ENCODE peak calls at places on chromosome 6, in nine cellular contexts. G is stimulated activated CD4-positive, alpha-beta T cell treated with anti-CD3 and anti-CD28 coated beads, Interleukin-15, amount 100 ng/mL, for 1 hour; E is NCI-H2107; V is NCI-H82; T is PC-9; A is activated CD8-positive, alpha-beta memory T cell treated with anti-CD3 and anti-CD28 coated beads for 4 hours; D is fibroblast of pulmonary artery; L is CD8-positive, alpha-beta memory T cell; N is NCI-H1694. Y is an unnamed sample.
A peak's percentile ranks its signal among the peaks of the same experiment; 100 is the strongest.

GRCh38 chr6:100155141-100155540 is 161.1 kb upstream of the MCHR2 start:
- DNase-seq in G (no peak), E (no peak), V (no peak), T (no peak), A (no peak), D (no peak), L (no peak), N (no peak), Y (no peak)

GRCh38 chr6:76495909-76496308 is 423.4 kb upstream of the IMPG1 start:
- DNase-seq in G (no peak), E (no peak), V (peak; percentile 6), T (no peak), A (no peak), D (no peak), L (no peak), N (no peak), Y (no peak)

GRCh38 chr6:50185006-50185405 is 135.3 kb upstream of the DEFB112 start:
- DNase-seq in G (no peak), E (no peak), V (peak; percentile 59), T (no peak), A (no peak), D (no peak), L (no peak), N (no peak), Y (no peak)

GRCh38 chr6:104684911-104685415 is 174.8 kb downstream of the HACE1 start:
- DNase-seq in G (no peak), E (no peak), V (no peak), T (no peak), A (no peak), D (no peak), L (no peak), N (no peak), Y (no peak)

GRCh38 chr6:88728756-88729155 is 234.7 kb downstream of the RNGTT start:
- DNase-seq in G (no peak), E (no peak), V (no peak), T (no peak), A (no peak), D (no peak), L (no peak), N (no peak), Y (no peak)

GRCh38 chr6:26217714-26218075 is 130.5 kb downstream of the HFE start:
- DNase-seq in G (no peak), E (no peak), V (peak; percentile 88), T (no peak), A (no peak), D (peak; percentile 32), L (no peak), N (no peak), Y (no peak)

GRCh38 chr6:28393912-28394662 is 5.5 kb downstream of the ZSCAN12 start:
- DNase-seq in G (no peak), E (no peak), V (no peak), T (no peak), A (no peak), D (peak; percentile 33), L (no peak), N (no peak), Y (no peak)

GRCh38 chr6:69816569-69816968 is 19.8 kb upstream of the LMBRD1 start:
- DNase-seq in G (no peak), E (no peak), V (no peak), T (no peak), A (no peak), D (no peak), L (no peak), N (no peak), Y (no peak)

GRCh38 chr6:146857960-146858308 is 259.2 kb downstream of the ADGB start:
- DNase-seq in G (no peak), E (no peak), V (peak; percentile 51), T (no peak), A (no peak), D (no peak), L (no peak), N (no peak), Y (no peak)

GRCh38 chr6:129312865-129313264 is 397.1 kb downstream of the ARHGAP18 start:
- DNase-seq in G (no peak), E (no peak), V (no peak), T (peak; percentile 63), A (no peak), D (peak; percentile 63), L (no peak), N (peak; percentile 16), Y (peak; percentile 42)

GRCh38 chr6:156832166-156832743 is 55.1 kb downstream of the ARID1B start:
- DNase-seq in G (no peak), E (no peak), V (peak; percentile 34), T (no peak), A (no peak), D (peak; percentile 68), L (no peak), N (no peak), Y (no peak)

GRCh38 chr6:127550403-127550802 is 26.6 kb upstream of the C6orf58 start:
- DNase-seq in G (no peak), E (no peak), V (no peak), T (no peak), A (no peak), D (peak; percentile 43), L (no peak), N (no peak), Y (no peak)

GRCh38 chr6:1622851-1623768 is 13.4 kb downstream of the FOXC1 start:
- DNase-seq in G (no peak), E (no peak), V (no peak), T (no peak), A (no peak), D (no peak), L (no peak), N (no peak), Y (no peak)

GRCh38 chr6:2582268-2582667 is 168.5 kb downstream of the MYLK4 start:
- DNase-seq in G (no peak), E (peak; percentile 0), V (no peak), T (no peak), A (no peak), D (no peak), L (no peak), N (no peak), Y (no peak)

GRCh38 chr6:30470968-30471367 is 18.3 kb upstream of the HLA-E start:
- DNase-seq in G (no peak), E (no peak), V (no peak), T (no peak), A (no peak), D (no peak), L (no peak), N (no peak), Y (no peak)

GRCh38 chr6:113481441-113481840 is 375.7 kb upstream of the MARCKS start:
- DNase-seq in G (no peak), E (no peak), V (no peak), T (no peak), A (no peak), D (peak; percentile 34), L (no peak), N (no peak), Y (no peak)

GRCh38 chr6:63805808-63806572 is 170.4 kb downstream of the PHF3 start:
- DNase-seq in G (no peak), E (no peak), V (peak; percentile 42), T (peak; percentile 15), A (no peak), D (peak; percentile 89), L (no peak), N (no peak), Y (peak; percentile 9)

GRCh38 chr6:123913858-123914257 is 110.2 kb downstream of the NKAIN2 start:
- DNase-seq in G (no peak), E (no peak), V (no peak), T (no peak), A (no peak), D (peak; percentile 1), L (no peak), N (no peak), Y (no peak)

GRCh38 chr6:33589723-33590530 is 9.9 kb upstream of the BAK1 start:
- DNase-seq in G (no peak), E (no peak), V (peak; percentile 79), T (peak; percentile 87), A (no peak), D (peak; percentile 70), L (no peak), N (peak; percentile 31), Y (peak; percentile 94)

GRCh38 chr6:80363501-80363900 is 257.0 kb downstream of the BCKDHB start:
- DNase-seq in G (no peak), E (no peak), V (no peak), T (no peak), A (no peak), D (peak; percentile 39), L (no peak), N (no peak), Y (no peak)

GRCh38 chr6:51535327-51535726 is 552.1 kb downstream of the PKHD1 start:
- DNase-seq in G (no peak), E (no peak), V (no peak), T (no peak), A (no peak), D (no peak), L (no peak), N (no peak), Y (no peak)

GRCh38 chr6:155306958-155307357 is 7.3 kb downstream of the TFB1M start:
- DNase-seq in G (no peak), E (no peak), V (no peak), T (no peak), A (no peak), D (no peak), L (no peak), N (no peak), Y (no peak)

GRCh38 chr6:45592991-45593390 is 215.3 kb upstream of the SUPT3H start:
- DNase-seq in G (no peak), E (no peak), V (no peak), T (no peak), A (no peak), D (peak; percentile 8), L (no peak), N (no peak), Y (no peak)